ENCODE peak calls at places on chromosomes 12 and 14, in nine cellular contexts. One of them, this sample, is unnamed.

GRCh38 chr14:94673781-94674231 is 61.6 kb downstream of the SERPINA3 start:
- DNase-seq in HCT116: no peak
- DNase-seq in K562: no peak
- DNase-seq in adrenal gland: no peak
- DNase-seq in fibroblast of lung: peak
- DNase-seq in cardiac muscle cell: no peak
- DNase-seq in right cardiac atrium: no peak
- DNase-seq in GM12865: no peak
- DNase-seq in lower lobe of right lung: no peak
- DNase-seq in this sample: no peak

GRCh38 chr14:95774265-95775160 is 60.6 kb upstream of the TCL1A start:
- DNase-seq in HCT116: peak
- DNase-seq in K562: peak
- DNase-seq in adrenal gland: peak
- DNase-seq in fibroblast of lung: peak
- DNase-seq in cardiac muscle cell: peak
- DNase-seq in right cardiac atrium: no peak
- DNase-seq in GM12865: peak
- DNase-seq in lower lobe of right lung: no peak
- DNase-seq in this sample: peak

GRCh38 chr14:54814076-54814475 is 88.5 kb downstream of the GCH1 start:
- DNase-seq in HCT116: no peak
- DNase-seq in K562: peak
- DNase-seq in adrenal gland: no peak
- DNase-seq in fibroblast of lung: no peak
- DNase-seq in cardiac muscle cell: no peak
- DNase-seq in right cardiac atrium: no peak
- DNase-seq in GM12865: peak
- DNase-seq in lower lobe of right lung: no peak
- DNase-seq in this sample: no peak

GRCh38 chr12:113162102-113163029 is 12.8 kb downstream of the CFAP73 start:
- DNase-seq in HCT116: no peak
- DNase-seq in K562: peak
- DNase-seq in adrenal gland: peak
- DNase-seq in fibroblast of lung: peak
- DNase-seq in cardiac muscle cell: peak
- DNase-seq in right cardiac atrium: no peak
- DNase-seq in GM12865: no peak
- DNase-seq in lower lobe of right lung: no peak
- DNase-seq in this sample: no peak

GRCh38 chr12:6020930-6021329 is 75.9 kb upstream of the ANO2 start:
- DNase-seq in HCT116: no peak
- DNase-seq in K562: no peak
- DNase-seq in adrenal gland: no peak
- DNase-seq in fibroblast of lung: no peak
- DNase-seq in cardiac muscle cell: no peak
- DNase-seq in right cardiac atrium: no peak
- DNase-seq in GM12865: no peak
- DNase-seq in lower lobe of right lung: no peak
- DNase-seq in this sample: no peak

GRCh38 chr12:80763874-80764273 is 47.2 kb downstream of the MYF5 start:
- DNase-seq in HCT116: peak
- DNase-seq in K562: no peak
- DNase-seq in adrenal gland: peak
- DNase-seq in fibroblast of lung: peak
- DNase-seq in cardiac muscle cell: peak
- DNase-seq in right cardiac atrium: no peak
- DNase-seq in GM12865: peak
- DNase-seq in lower lobe of right lung: no peak
- DNase-seq in this sample: peak

GRCh38 chr12:121697093-121697698 is 15.4 kb upstream of the TMEM120B start:
- DNase-seq in HCT116: peak
- DNase-seq in K562: peak
- DNase-seq in adrenal gland: peak
- DNase-seq in fibroblast of lung: peak
- DNase-seq in cardiac muscle cell: peak
- DNase-seq in right cardiac atrium: no peak
- DNase-seq in GM12865: peak
- DNase-seq in lower lobe of right lung: no peak
- DNase-seq in this sample: peak

GRCh38 chr14:95445676-95446075 is 70.8 kb downstream of the SYNE3 start:
- DNase-seq in HCT116: no peak
- DNase-seq in K562: no peak
- DNase-seq in adrenal gland: no peak
- DNase-seq in fibroblast of lung: no peak
- DNase-seq in cardiac muscle cell: no peak
- DNase-seq in right cardiac atrium: no peak
- DNase-seq in GM12865: no peak
- DNase-seq in lower lobe of right lung: no peak
- DNase-seq in this sample: no peak

DNA sequence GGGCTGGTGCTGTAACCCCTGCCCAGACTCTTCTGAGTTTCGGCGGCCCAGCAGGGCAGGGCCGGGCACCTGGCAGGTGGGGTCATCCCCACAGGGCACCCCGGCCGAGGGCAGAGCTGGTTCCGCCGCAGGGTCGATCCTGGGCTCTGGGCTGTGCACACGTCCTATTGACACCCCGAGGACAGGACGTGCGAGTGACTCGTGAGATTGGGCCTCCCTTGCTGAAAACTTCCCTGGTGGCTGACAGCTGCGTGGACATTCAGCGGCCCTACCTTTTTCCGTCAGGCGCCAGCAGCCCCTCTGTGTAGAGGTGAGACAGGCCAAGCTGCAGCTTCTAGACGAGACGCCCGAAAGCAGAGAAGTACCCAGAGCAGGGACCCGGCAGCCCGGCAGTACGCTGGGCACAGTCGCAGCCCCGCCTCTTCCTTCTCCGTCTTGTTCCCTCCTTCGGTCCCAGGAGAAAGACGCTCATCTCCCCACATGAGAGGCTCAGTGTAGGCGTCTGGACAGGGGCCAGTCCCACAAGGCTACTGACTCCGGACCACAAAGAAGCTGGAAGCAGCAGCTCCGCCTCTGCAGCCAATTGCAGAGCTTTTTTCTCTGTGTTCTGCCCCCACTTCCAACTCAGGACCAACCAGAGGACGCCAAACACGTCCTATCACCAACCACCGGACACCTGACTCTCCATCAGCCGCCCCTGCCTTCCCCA is at the start of gene LRCOL1:
- DNase-seq in HCT116: no peak
- DNase-seq in K562: no peak
- DNase-seq in adrenal gland: peak
- DNase-seq in fibroblast of lung: peak
- DNase-seq in cardiac muscle cell: no peak
- DNase-seq in right cardiac atrium: peak
- DNase-seq in GM12865: no peak
- DNase-seq in lower lobe of right lung: peak
- DNase-seq in this sample: no peak
- H3K4me3 ChIP-seq in HCT116: no peak
- H3K4me3 ChIP-seq in K562: no peak
- H3K4me3 ChIP-seq in adrenal gland: no peak
- H3K4me3 ChIP-seq in fibroblast of lung: peak
- H3K4me3 ChIP-seq in cardiac muscle cell: no peak
- H3K4me3 ChIP-seq in right cardiac atrium: no peak
- H3K4me3 ChIP-seq in GM12865: no peak
- H3K4me3 ChIP-seq in lower lobe of right lung: peak
- H3K4me3 ChIP-seq in this sample: no peak

DNA sequence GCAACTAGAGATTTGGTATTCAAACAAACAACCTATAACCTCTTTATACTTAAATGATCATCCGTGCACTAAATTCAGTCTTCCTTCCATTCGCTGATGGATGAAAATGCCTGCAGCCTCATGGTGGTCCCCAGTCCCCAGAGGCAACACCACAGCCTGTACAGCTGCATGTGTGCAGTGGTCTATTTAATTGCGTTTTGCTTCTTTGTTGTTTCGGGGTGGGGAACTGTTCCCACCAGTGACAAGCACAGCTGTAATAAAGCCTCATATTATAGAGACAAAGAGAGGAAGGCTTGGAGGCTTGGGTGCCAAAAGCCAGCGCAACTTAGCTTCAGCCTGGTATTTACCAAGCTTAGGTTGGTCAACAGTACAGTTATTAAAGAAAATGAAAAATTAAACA is 3.9 kb upstream of the SELPLG start:
- DNase-seq in HCT116: no peak
- DNase-seq in K562: no peak
- DNase-seq in adrenal gland: no peak
- DNase-seq in fibroblast of lung: no peak
- DNase-seq in cardiac muscle cell: no peak
- DNase-seq in right cardiac atrium: no peak
- DNase-seq in GM12865: no peak
- DNase-seq in lower lobe of right lung: no peak
- DNase-seq in this sample: no peak
- H3K4me3 ChIP-seq in HCT116: no peak
- H3K4me3 ChIP-seq in K562: no peak
- H3K4me3 ChIP-seq in adrenal gland: no peak
- H3K4me3 ChIP-seq in fibroblast of lung: no peak
- H3K4me3 ChIP-seq in cardiac muscle cell: no peak
- H3K4me3 ChIP-seq in right cardiac atrium: no peak
- H3K4me3 ChIP-seq in GM12865: peak
- H3K4me3 ChIP-seq in lower lobe of right lung: no peak
- H3K4me3 ChIP-seq in this sample: no peak

DNA sequence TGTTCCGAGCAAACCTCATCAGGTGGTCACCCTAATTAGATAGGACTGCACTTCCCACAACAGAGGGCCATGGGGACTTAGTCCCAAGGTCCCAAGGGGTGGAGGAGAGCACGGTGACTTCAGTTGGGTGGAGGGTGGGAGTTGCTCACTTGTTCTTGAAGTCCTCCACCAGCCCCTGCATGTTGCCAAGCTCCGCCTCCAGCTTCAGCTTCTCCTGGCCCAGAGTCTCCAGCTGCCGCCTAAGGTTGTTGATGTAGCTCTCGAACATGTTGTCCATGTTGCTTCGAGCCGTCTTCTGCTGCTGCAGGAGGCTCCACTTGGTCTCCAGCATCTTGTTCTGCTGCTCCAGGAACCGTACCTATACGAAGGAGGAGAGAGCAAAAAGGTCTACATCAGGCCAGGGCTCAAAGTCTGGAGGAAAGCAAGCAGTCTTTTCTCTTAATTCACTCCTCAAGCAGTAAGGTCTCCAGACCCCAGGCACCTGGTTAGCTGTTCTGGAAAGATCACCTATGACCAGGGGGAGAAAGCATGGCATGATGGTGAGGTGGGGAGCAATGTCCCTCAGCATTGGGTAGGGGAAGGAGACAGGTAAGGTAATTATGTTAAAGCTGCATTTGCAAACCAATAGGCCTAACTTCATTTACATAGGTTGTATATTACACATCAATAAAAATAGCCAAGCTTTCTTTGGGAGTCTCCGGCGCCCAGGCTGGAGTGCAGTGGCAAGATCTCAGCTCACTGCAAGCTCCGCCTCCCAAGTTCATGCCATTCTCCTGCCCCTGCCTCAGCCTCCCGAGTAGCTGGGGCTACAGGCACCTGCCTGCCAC is 2.9 kb downstream of the KRT8 start:
- DNase-seq in HCT116: no peak
- DNase-seq in K562: no peak
- DNase-seq in adrenal gland: no peak
- DNase-seq in fibroblast of lung: no peak
- DNase-seq in cardiac muscle cell: no peak
- DNase-seq in right cardiac atrium: no peak
- DNase-seq in GM12865: no peak
- DNase-seq in lower lobe of right lung: no peak
- DNase-seq in this sample: no peak
- H3K4me3 ChIP-seq in HCT116: no peak
- H3K4me3 ChIP-seq in K562: peak
- H3K4me3 ChIP-seq in adrenal gland: no peak
- H3K4me3 ChIP-seq in fibroblast of lung: no peak
- H3K4me3 ChIP-seq in cardiac muscle cell: no peak
- H3K4me3 ChIP-seq in right cardiac atrium: no peak
- H3K4me3 ChIP-seq in GM12865: no peak
- H3K4me3 ChIP-seq in lower lobe of right lung: peak
- H3K4me3 ChIP-seq in this sample: peak

GRCh38 chr12:25553083-25553482 is at the start of gene LMNTD1:
- DNase-seq in HCT116: no peak
- DNase-seq in K562: no peak
- DNase-seq in adrenal gland: no peak
- DNase-seq in fibroblast of lung: peak
- DNase-seq in cardiac muscle cell: no peak
- DNase-seq in right cardiac atrium: no peak
- DNase-seq in GM12865: no peak
- DNase-seq in lower lobe of right lung: no peak
- DNase-seq in this sample: no peak
- H3K4me3 ChIP-seq in HCT116: no peak
- H3K4me3 ChIP-seq in K562: no peak
- H3K4me3 ChIP-seq in adrenal gland: no peak
- H3K4me3 ChIP-seq in fibroblast of lung: no peak
- H3K4me3 ChIP-seq in cardiac muscle cell: no peak
- H3K4me3 ChIP-seq in right cardiac atrium: no peak
- H3K4me3 ChIP-seq in GM12865: no peak
- H3K4me3 ChIP-seq in lower lobe of right lung: no peak
- H3K4me3 ChIP-seq in this sample: no peak

GRCh38 chr14:67513631-67514108 is 19.4 kb upstream of the PLEKHH1 start:
- DNase-seq in HCT116: no peak
- DNase-seq in K562: no peak
- DNase-seq in adrenal gland: peak
- DNase-seq in fibroblast of lung: no peak
- DNase-seq in cardiac muscle cell: no peak
- DNase-seq in right cardiac atrium: no peak
- DNase-seq in GM12865: no peak
- DNase-seq in lower lobe of right lung: no peak
- DNase-seq in this sample: peak
- H3K4me3 ChIP-seq in HCT116: no peak
- H3K4me3 ChIP-seq in K562: no peak
- H3K4me3 ChIP-seq in adrenal gland: no peak
- H3K4me3 ChIP-seq in fibroblast of lung: no peak
- H3K4me3 ChIP-seq in cardiac muscle cell: no peak
- H3K4me3 ChIP-seq in right cardiac atrium: no peak
- H3K4me3 ChIP-seq in GM12865: no peak
- H3K4me3 ChIP-seq in lower lobe of right lung: no peak
- H3K4me3 ChIP-seq in this sample: no peak

GRCh38 chr14:63939006-63939270 is 86.1 kb downstream of the SYNE2 start:
- DNase-seq in HCT116: no peak
- DNase-seq in K562: no peak
- DNase-seq in adrenal gland: no peak
- DNase-seq in fibroblast of lung: no peak
- DNase-seq in cardiac muscle cell: no peak
- DNase-seq in right cardiac atrium: no peak
- DNase-seq in GM12865: no peak
- DNase-seq in lower lobe of right lung: no peak
- DNase-seq in this sample: no peak
- H3K4me3 ChIP-seq in HCT116: no peak
- H3K4me3 ChIP-seq in K562: no peak
- H3K4me3 ChIP-seq in adrenal gland: no peak
- H3K4me3 ChIP-seq in fibroblast of lung: no peak
- H3K4me3 ChIP-seq in cardiac muscle cell: no peak
- H3K4me3 ChIP-seq in right cardiac atrium: no peak
- H3K4me3 ChIP-seq in GM12865: no peak
- H3K4me3 ChIP-seq in lower lobe of right lung: no peak
- H3K4me3 ChIP-seq in this sample: no peak

This sample was measured in small intestine.